ENCODE peak calls at places on chromosomes 12 and 14, in seven cellular contexts. P is left ventricle myocardium inferior, I is activated T-cell treated with anti-CD3 and anti-CD28 coated beads for 1 hour, G is Daoy, U is posterior vena cava, O is NCI-H1436, R is mucosa of descending colon. L is an unnamed sample.

GRCh38 chr12:57640156-57641042 is 7.4 kb upstream of the B4GALNT1 start:
- DNase-seq in P (no peak), R (no peak), U (no peak), O (no peak), G (no peak), I (no peak), L (no peak)

GRCh38 chr12:61536525-61536924 is 723.7 kb upstream of the USP15 start:
- DNase-seq in O (no peak), R (no peak), G (no peak), U (no peak), I (no peak), P (no peak), L (no peak)

GRCh38 chr12:58443981-58444371 is 476.3 kb downstream of the LRIG3 start:
- DNase-seq in G (peak), U (no peak), I (no peak), R (peak), P (no peak), O (no peak), L (no peak)

GRCh38 chr14:94568186-94568585 is 6.9 kb downstream of the SERPINA4 start:
- DNase-seq in I (no peak), G (no peak), O (no peak), R (no peak), P (no peak), U (peak), L (no peak)

GRCh38 chr12:110528277-110528839 is 26.2 kb downstream of the RAD9B start:
- DNase-seq in I (no peak), G (no peak), P (no peak), O (no peak), R (no peak), U (no peak), L (no peak)

GRCh38 chr12:128052777-128053176 is 214.2 kb upstream of the TMEM132C start:
- DNase-seq in G (no peak), O (no peak), R (no peak), P (no peak), I (no peak), U (no peak), L (no peak)

GRCh38 chr12:65269603-65270002 is 8.9 kb upstream of the MSRB3 start:
- DNase-seq in G (peak), I (no peak), P (no peak), R (no peak), O (no peak), U (no peak), L (no peak)

GRCh38 chr14:39755269-39755878 is 323.1 kb upstream of the FBXO33 start:
- DNase-seq in R (no peak), O (no peak), P (no peak), I (no peak), G (no peak), U (no peak), L (no peak)

GRCh38 chr12:56029666-56030293 is 8.9 kb downstream of the IKZF4 start:
- DNase-seq in P (no peak), G (peak), R (no peak), I (no peak), U (no peak), O (no peak), L (peak)

GRCh38 chr14:61813101-61813596 is 50.9 kb downstream of the SNAPC1 start:
- DNase-seq in G (no peak), P (no peak), R (no peak), O (no peak), U (no peak), I (no peak), L (no peak)

GRCh38 chr12:114955414-114956014 is 271.5 kb upstream of the TBX3 start:
- DNase-seq in R (no peak), P (no peak), O (no peak), G (peak), I (no peak), U (no peak), L (peak)

GRCh38 chr12:124372831-124373230 is 77.9 kb downstream of the RFLNA start:
- DNase-seq in P (no peak), G (no peak), O (no peak), U (no peak), I (no peak), R (no peak), L (no peak)

GRCh38 chr14:68039593-68039992 is 220.0 kb downstream of the RAD51B start:
- DNase-seq in P (no peak), O (no peak), R (no peak), U (no peak), G (no peak), I (no peak), L (no peak)

GRCh38 chr14:89027097-89027740 is 202.8 kb downstream of the TTC8 start:
- DNase-seq in I (peak), U (peak), O (no peak), G (peak), R (peak), P (peak), L (peak)

GRCh38 chr12:6039894-6040601 is 84.4 kb downstream of the VWF start:
- DNase-seq in P (no peak), I (peak), U (peak), G (peak), R (no peak), O (peak), L (peak)

GRCh38 chr12:53051058-53051880 is 1.4 kb downstream of the TNS2 start:
- DNase-seq in U (peak), O (no peak), I (no peak), R (peak), G (peak), P (peak), L (peak)

GRCh38 chr14:80087411-80087810 is 123.9 kb downstream of the DIO2 start:
- DNase-seq in O (no peak), R (no peak), U (no peak), I (no peak), G (no peak), P (no peak), L (no peak)

GRCh38 chr12:126362490-126362889 is 1297.3 kb downstream of the AACS start:
- DNase-seq in O (no peak), I (no peak), P (no peak), G (peak), R (no peak), U (no peak), L (no peak)

GRCh38 chr12:95228617-95229016 is 11.0 kb downstream of the VEZT start:
- DNase-seq in U (no peak), G (no peak), O (no peak), P (no peak), I (no peak), R (no peak), L (no peak)

GRCh38 chr12:51819851-51820720 is 28.4 kb downstream of the FIGNL2 start:
- DNase-seq in G (peak), O (peak), I (peak), U (no peak), P (peak), R (no peak), L (no peak)

GRCh38 chr12:116520801-116521471 is 38.2 kb upstream of the MAP1LC3B2 start:
- DNase-seq in U (no peak), O (no peak), G (peak), R (no peak), P (no peak), I (no peak), L (no peak)

GRCh38 chr12:92096346-92097136 is 49.1 kb downstream of the BTG1 start:
- DNase-seq in U (no peak), P (no peak), O (no peak), R (no peak), G (peak), I (no peak), L (no peak)

L was measured in stromal cell of bone marrow.